ENCODE peak calls at places on chromosomes 5 and 9, in six cellular contexts. One of them, this sample, is unnamed.

GRCh38 chr9:133362359-133363044 is 6.2 kb downstream of the SURF2 start:
- DNase-seq in CD8-positive, alpha-beta T cell: no peak
- DNase-seq in adrenal gland: no peak
- DNase-seq in activated naive CD8-positive, alpha-beta T cell treated with anti-CD3 and anti-CD28 coated beads, Interleukin-2, amount 10 ng/mL, durations not matched to agents 7 days and 5 days: no peak
- DNase-seq in stimulated activated CD8-positive, alpha-beta memory T cell treated with anti-CD3 and anti-CD28 coated beads, Interleukin-15, amount 100 ng/mL, for 4 hours: no peak
- DNase-seq in GM10248: no peak
- DNase-seq in this sample: no peak

GRCh38 chr9:128947423-128948310 is at the start of the genes DOLK and NUP188:
- DNase-seq in adrenal gland: peak
- DNase-seq in activated naive CD8-positive, alpha-beta T cell treated with anti-CD3 and anti-CD28 coated beads, Interleukin-2, amount 10 ng/mL, durations not matched to agents 7 days and 5 days: peak
- DNase-seq in stimulated activated CD8-positive, alpha-beta memory T cell treated with anti-CD3 and anti-CD28 coated beads, Interleukin-15, amount 100 ng/mL, for 4 hours: peak
- DNase-seq in GM10248: peak
- DNase-seq in CD8-positive, alpha-beta T cell: peak
- DNase-seq in this sample: peak

GRCh38 chr5:143206194-143207053 is 197.1 kb downstream of the NR3C1 start:
- DNase-seq in stimulated activated CD8-positive, alpha-beta memory T cell treated with anti-CD3 and anti-CD28 coated beads, Interleukin-15, amount 100 ng/mL, for 4 hours: no peak
- DNase-seq in adrenal gland: no peak
- DNase-seq in GM10248: no peak
- DNase-seq in CD8-positive, alpha-beta T cell: no peak
- DNase-seq in activated naive CD8-positive, alpha-beta T cell treated with anti-CD3 and anti-CD28 coated beads, Interleukin-2, amount 10 ng/mL, durations not matched to agents 7 days and 5 days: no peak
- DNase-seq in this sample: no peak

GRCh38 chr5:166910995-166911394 is 1380.5 kb upstream of the WWC1 start:
- DNase-seq in GM10248: no peak
- DNase-seq in stimulated activated CD8-positive, alpha-beta memory T cell treated with anti-CD3 and anti-CD28 coated beads, Interleukin-15, amount 100 ng/mL, for 4 hours: no peak
- DNase-seq in CD8-positive, alpha-beta T cell: no peak
- DNase-seq in activated naive CD8-positive, alpha-beta T cell treated with anti-CD3 and anti-CD28 coated beads, Interleukin-2, amount 10 ng/mL, durations not matched to agents 7 days and 5 days: no peak
- DNase-seq in adrenal gland: no peak
- DNase-seq in this sample: no peak

GRCh38 chr9:127452481-127453092 is 1.3 kb downstream of the LRSAM1 start:
- DNase-seq in adrenal gland: peak
- DNase-seq in CD8-positive, alpha-beta T cell: no peak
- DNase-seq in GM10248: no peak
- DNase-seq in activated naive CD8-positive, alpha-beta T cell treated with anti-CD3 and anti-CD28 coated beads, Interleukin-2, amount 10 ng/mL, durations not matched to agents 7 days and 5 days: no peak
- DNase-seq in stimulated activated CD8-positive, alpha-beta memory T cell treated with anti-CD3 and anti-CD28 coated beads, Interleukin-15, amount 100 ng/mL, for 4 hours: no peak
- DNase-seq in this sample: peak

GRCh38 chr5:60343102-60343501 is 356.9 kb downstream of the DEPDC1B start:
- DNase-seq in GM10248: no peak
- DNase-seq in stimulated activated CD8-positive, alpha-beta memory T cell treated with anti-CD3 and anti-CD28 coated beads, Interleukin-15, amount 100 ng/mL, for 4 hours: no peak
- DNase-seq in activated naive CD8-positive, alpha-beta T cell treated with anti-CD3 and anti-CD28 coated beads, Interleukin-2, amount 10 ng/mL, durations not matched to agents 7 days and 5 days: no peak
- DNase-seq in CD8-positive, alpha-beta T cell: no peak
- DNase-seq in adrenal gland: no peak
- DNase-seq in this sample: no peak

GRCh38 chr5:144307726-144308125 is 137.1 kb downstream of the KCTD16 start:
- DNase-seq in activated naive CD8-positive, alpha-beta T cell treated with anti-CD3 and anti-CD28 coated beads, Interleukin-2, amount 10 ng/mL, durations not matched to agents 7 days and 5 days: no peak
- DNase-seq in CD8-positive, alpha-beta T cell: no peak
- DNase-seq in adrenal gland: no peak
- DNase-seq in stimulated activated CD8-positive, alpha-beta memory T cell treated with anti-CD3 and anti-CD28 coated beads, Interleukin-15, amount 100 ng/mL, for 4 hours: no peak
- DNase-seq in GM10248: no peak
- DNase-seq in this sample: no peak

GRCh38 chr9:123344273-123345096 is 11.5 kb upstream of the CRB2 start:
- DNase-seq in adrenal gland: no peak
- DNase-seq in GM10248: no peak
- DNase-seq in stimulated activated CD8-positive, alpha-beta memory T cell treated with anti-CD3 and anti-CD28 coated beads, Interleukin-15, amount 100 ng/mL, for 4 hours: no peak
- DNase-seq in CD8-positive, alpha-beta T cell: no peak
- DNase-seq in activated naive CD8-positive, alpha-beta T cell treated with anti-CD3 and anti-CD28 coated beads, Interleukin-2, amount 10 ng/mL, durations not matched to agents 7 days and 5 days: no peak
- DNase-seq in this sample: no peak

GRCh38 chr9:35771524-35771923 is 17.4 kb upstream of the MSMP start:
- DNase-seq in stimulated activated CD8-positive, alpha-beta memory T cell treated with anti-CD3 and anti-CD28 coated beads, Interleukin-15, amount 100 ng/mL, for 4 hours: no peak
- DNase-seq in GM10248: no peak
- DNase-seq in CD8-positive, alpha-beta T cell: no peak
- DNase-seq in adrenal gland: peak
- DNase-seq in activated naive CD8-positive, alpha-beta T cell treated with anti-CD3 and anti-CD28 coated beads, Interleukin-2, amount 10 ng/mL, durations not matched to agents 7 days and 5 days: no peak
- DNase-seq in this sample: peak

This sample was measured in testis.